ENCODE peak calls at places on chromosomes 4 and X, in six cellular contexts. One of them, this sample, is unnamed.

GRCh38 chr4:76212851-76213414 is 691 bp downstream of the SCARB2 start:
- DNase-seq in upper lobe of left lung: no peak
- DNase-seq in stomach: no peak
- DNase-seq in esophagus muscularis mucosa: peak; percentile 92
- DNase-seq in K562: no peak
- DNase-seq in ovary: no peak
- DNase-seq in this sample: peak; percentile 44

GRCh38 chr4:138927065-138927464 is 88.5 kb upstream of the NOCT start:
- DNase-seq in upper lobe of left lung: no peak
- DNase-seq in esophagus muscularis mucosa: no peak
- DNase-seq in K562: no peak
- DNase-seq in ovary: no peak
- DNase-seq in stomach: no peak
- DNase-seq in this sample: no peak

GRCh38 chrX:33741807-33742206 is 390.3 kb downstream of the FAM47A start:
- DNase-seq in esophagus muscularis mucosa: no peak
- DNase-seq in stomach: no peak
- DNase-seq in upper lobe of left lung: no peak
- DNase-seq in ovary: no peak
- DNase-seq in K562: peak; percentile 2
- DNase-seq in this sample: peak; percentile 48

GRCh38 chrX:39204945-39205344 is 403.7 kb downstream of the MID1IP1 start:
- DNase-seq in esophagus muscularis mucosa: no peak
- DNase-seq in ovary: no peak
- DNase-seq in upper lobe of left lung: no peak
- DNase-seq in K562: no peak
- DNase-seq in stomach: no peak
- DNase-seq in this sample: no peak

GRCh38 chr4:2395038-2395437 is 23.4 kb downstream of the ZFYVE28 start:
- DNase-seq in esophagus muscularis mucosa: no peak
- DNase-seq in ovary: no peak
- DNase-seq in upper lobe of left lung: no peak
- DNase-seq in stomach: no peak
- DNase-seq in K562: no peak
- DNase-seq in this sample: peak; percentile 59

GRCh38 chr4:5572114-5572513 is 136.2 kb downstream of the EVC2 start:
- DNase-seq in esophagus muscularis mucosa: peak; percentile 64
- DNase-seq in K562: no peak
- DNase-seq in ovary: no peak
- DNase-seq in stomach: no peak
- DNase-seq in upper lobe of left lung: no peak
- DNase-seq in this sample: no peak

GRCh38 chr4:149264093-149264733 is 551.4 kb downstream of the IQCM start:
- DNase-seq in K562: peak; percentile 45
- DNase-seq in ovary: no peak
- DNase-seq in upper lobe of left lung: no peak
- DNase-seq in stomach: peak; percentile 25
- DNase-seq in esophagus muscularis mucosa: no peak
- DNase-seq in this sample: peak; percentile 58

GRCh38 chr4:124980276-124980752 is 267.8 kb upstream of the ANKRD50 start:
- DNase-seq in K562: no peak
- DNase-seq in esophagus muscularis mucosa: no peak
- DNase-seq in ovary: no peak
- DNase-seq in upper lobe of left lung: no peak
- DNase-seq in stomach: no peak
- DNase-seq in this sample: no peak

GRCh38 chr4:121758896-121759568 is 5.9 kb downstream of the SMIM43 start:
- DNase-seq in esophagus muscularis mucosa: no peak
- DNase-seq in ovary: no peak
- DNase-seq in stomach: no peak
- DNase-seq in K562: no peak
- DNase-seq in upper lobe of left lung: no peak
- DNase-seq in this sample: no peak

GRCh38 chrX:116395752-116396151 is 40.7 kb upstream of the SLC6A14 start:
- DNase-seq in ovary: no peak
- DNase-seq in stomach: no peak
- DNase-seq in upper lobe of left lung: no peak
- DNase-seq in K562: no peak
- DNase-seq in esophagus muscularis mucosa: no peak
- DNase-seq in this sample: no peak

GRCh38 chr4:185457136-185457535 is 14.4 kb downstream of the CCDC110 start:
- DNase-seq in ovary: no peak
- DNase-seq in esophagus muscularis mucosa: no peak
- DNase-seq in stomach: no peak
- DNase-seq in upper lobe of left lung: no peak
- DNase-seq in K562: no peak
- DNase-seq in this sample: no peak

GRCh38 chrX:149563359-149563758 is 13.6 kb upstream of the HSFX3 start:
- DNase-seq in esophagus muscularis mucosa: no peak
- DNase-seq in upper lobe of left lung: no peak
- DNase-seq in ovary: no peak
- DNase-seq in K562: no peak
- DNase-seq in stomach: no peak
- DNase-seq in this sample: no peak

GRCh38 chr4:44118971-44119680 is 329.5 kb downstream of the KCTD8 start:
- DNase-seq in ovary: no peak
- DNase-seq in esophagus muscularis mucosa: no peak
- DNase-seq in K562: no peak
- DNase-seq in upper lobe of left lung: no peak
- DNase-seq in stomach: no peak
- DNase-seq in this sample: no peak

GRCh38 chrX:106300239-106300638 is 132.1 kb downstream of the PWWP3B start:
- DNase-seq in K562: no peak
- DNase-seq in stomach: no peak
- DNase-seq in ovary: no peak
- DNase-seq in upper lobe of left lung: no peak
- DNase-seq in esophagus muscularis mucosa: no peak
- DNase-seq in this sample: no peak

GRCh38 chr4:17276821-17277220 is 235.1 kb downstream of the QDPR start:
- DNase-seq in esophagus muscularis mucosa: no peak
- DNase-seq in stomach: no peak
- DNase-seq in upper lobe of left lung: peak; percentile 28
- DNase-seq in ovary: peak; percentile 69
- DNase-seq in K562: no peak
- DNase-seq in this sample: peak; percentile 40

GRCh38 chrX:40100141-40100536 is 2.4 kb upstream of the BCOR start:
- DNase-seq in esophagus muscularis mucosa: no peak
- DNase-seq in ovary: peak; percentile 70
- DNase-seq in stomach: peak; percentile 60
- DNase-seq in upper lobe of left lung: peak; percentile 82
- DNase-seq in K562: peak; percentile 57
- DNase-seq in this sample: no peak

GRCh38 chr4:24748758-24749350 is 46.5 kb upstream of the SOD3 start:
- DNase-seq in esophagus muscularis mucosa: no peak
- DNase-seq in upper lobe of left lung: no peak
- DNase-seq in K562: no peak
- DNase-seq in ovary: peak; percentile 72
- DNase-seq in stomach: no peak
- DNase-seq in this sample: peak; percentile 82

GRCh38 chrX:128601706-128602105 is 549.5 kb upstream of the ACTRT1 start:
- DNase-seq in K562: no peak
- DNase-seq in esophagus muscularis mucosa: no peak
- DNase-seq in ovary: no peak
- DNase-seq in stomach: no peak
- DNase-seq in upper lobe of left lung: no peak
- DNase-seq in this sample: no peak

GRCh38 chr4:113678651-113679050 is 82.9 kb downstream of the CAMK2D start:
- DNase-seq in K562: no peak
- DNase-seq in stomach: no peak
- DNase-seq in ovary: no peak
- DNase-seq in esophagus muscularis mucosa: no peak
- DNase-seq in upper lobe of left lung: no peak
- DNase-seq in this sample: no peak

GRCh38 chrX:30620980-30621716 is 32.1 kb upstream of the GK start:
- DNase-seq in stomach: no peak
- DNase-seq in ovary: no peak
- DNase-seq in K562: peak; percentile 13
- DNase-seq in esophagus muscularis mucosa: no peak
- DNase-seq in upper lobe of left lung: no peak
- DNase-seq in this sample: no peak

GRCh38 chrX:24294619-24295018 is 19.2 kb downstream of the SUPT20HL2 start:
- DNase-seq in esophagus muscularis mucosa: no peak
- DNase-seq in upper lobe of left lung: no peak
- DNase-seq in K562: peak; percentile 35
- DNase-seq in stomach: no peak
- DNase-seq in ovary: peak; percentile 50
- DNase-seq in this sample: peak; percentile 59

GRCh38 chrX:623599-624323 is 6.8 kb upstream of the SHOX start:
- DNase-seq in upper lobe of left lung: peak; percentile 79
- DNase-seq in K562: no peak
- DNase-seq in stomach: no peak
- DNase-seq in esophagus muscularis mucosa: peak; percentile 37
- DNase-seq in ovary: no peak
- DNase-seq in this sample: no peak

GRCh38 chr4:48194986-48195773 is 61.1 kb upstream of the TXK start:
- DNase-seq in upper lobe of left lung: no peak
- DNase-seq in esophagus muscularis mucosa: no peak
- DNase-seq in K562: no peak
- DNase-seq in ovary: no peak
- DNase-seq in stomach: no peak
- DNase-seq in this sample: no peak

GRCh38 chr4:128670434-128670999 is 139.0 kb upstream of the JADE1 start:
- DNase-seq in esophagus muscularis mucosa: no peak
- DNase-seq in ovary: no peak
- DNase-seq in K562: no peak
- DNase-seq in upper lobe of left lung: no peak
- DNase-seq in stomach: no peak
- DNase-seq in this sample: no peak

GRCh38 chr4:128676095-128676494 is 133.4 kb upstream of the JADE1 start:
- DNase-seq in K562: no peak
- DNase-seq in ovary: no peak
- DNase-seq in esophagus muscularis mucosa: no peak
- DNase-seq in stomach: no peak
- DNase-seq in upper lobe of left lung: no peak
- DNase-seq in this sample: no peak

DNA sequence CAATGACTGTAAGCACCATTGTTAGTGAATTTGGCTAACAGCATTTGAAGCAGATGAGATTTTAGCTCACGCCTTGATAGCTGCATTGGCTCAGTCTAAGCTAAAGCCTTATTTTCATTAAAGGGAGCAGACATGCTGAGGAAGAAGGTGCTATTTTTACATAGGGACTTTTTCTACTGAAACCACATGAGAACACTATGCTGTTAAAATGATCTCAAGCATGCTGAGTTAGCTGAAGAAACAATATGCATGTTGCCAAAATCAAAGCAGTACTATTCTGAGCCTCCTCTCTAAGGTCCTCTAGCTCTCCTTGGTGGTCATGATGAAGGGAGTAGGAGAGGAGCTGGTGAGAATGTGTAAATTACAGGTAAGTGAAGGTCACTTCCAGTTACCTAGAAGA is 134.4 kb upstream of the JADE1 start:
- DNase-seq in ovary: no peak
- DNase-seq in K562: no peak
- DNase-seq in stomach: no peak
- DNase-seq in esophagus muscularis mucosa: no peak
- DNase-seq in upper lobe of left lung: no peak
- DNase-seq in this sample: no peak
- H3K27ac ChIP-seq in ovary: no peak overlapping the region
- H3K27ac ChIP-seq in K562: no peak overlapping the region
- H3K27ac ChIP-seq in stomach: no peak overlapping the region
- H3K27ac ChIP-seq in esophagus muscularis mucosa: no peak overlapping the region
- H3K27ac ChIP-seq in upper lobe of left lung: no peak overlapping the region
- H3K27ac ChIP-seq in this sample: no peak overlapping the region

DNA sequence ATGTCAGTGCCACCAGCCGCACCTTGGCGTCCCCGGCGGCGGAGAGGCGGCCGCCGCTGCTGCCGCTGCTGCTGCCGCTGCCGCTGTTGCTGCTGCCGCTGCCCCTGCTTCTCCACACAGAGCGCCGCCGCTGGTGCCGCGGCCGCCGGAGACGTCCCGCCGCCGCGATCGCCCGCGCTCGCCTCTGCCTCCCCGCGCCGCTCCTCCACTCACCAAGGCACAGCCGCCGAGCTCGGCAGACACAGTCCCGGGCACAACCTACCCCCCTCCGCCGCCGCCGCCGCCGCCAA is at the start of gene PPP3CA:
- DNase-seq in ovary: no peak
- DNase-seq in K562: no peak
- DNase-seq in esophagus muscularis mucosa: no peak
- DNase-seq in upper lobe of left lung: no peak
- DNase-seq in stomach: no peak
- DNase-seq in this sample: no peak
- TF ChIP-seq POLR2A in ovary: peak; percentile 6
- TF ChIP-seq POLR2A in K562: no peak
- TF ChIP-seq POLR2A in esophagus muscularis mucosa: peak; percentile 43
- TF ChIP-seq POLR2A in upper lobe of left lung: no peak
- TF ChIP-seq POLR2A in stomach: no peak
- TF ChIP-seq POLR2A in this sample: peak; percentile 51

GRCh38 chr4:54017974-54018373 is 46.4 kb downstream of the CHIC2 start:
- DNase-seq in K562: no peak
- DNase-seq in esophagus muscularis mucosa: no peak
- DNase-seq in upper lobe of left lung: no peak
- DNase-seq in ovary: no peak
- DNase-seq in stomach: no peak
- DNase-seq in this sample: no peak
- H3K27ac ChIP-seq in K562: no peak overlapping the region
- H3K27ac ChIP-seq in esophagus muscularis mucosa: no peak overlapping the region
- H3K27ac ChIP-seq in upper lobe of left lung: no peak overlapping the region
- H3K27ac ChIP-seq in ovary: no peak overlapping the region
- H3K27ac ChIP-seq in stomach: no peak overlapping the region
- H3K27ac ChIP-seq in this sample: no peak overlapping the region

GRCh38 chr4:39446842-39447573 is 11.7 kb downstream of the RPL9 start:
- DNase-seq in stomach: peak; percentile 78
- DNase-seq in K562: no peak
- DNase-seq in esophagus muscularis mucosa: no peak
- DNase-seq in upper lobe of left lung: peak; percentile 92
- DNase-seq in ovary: peak; percentile 71
- DNase-seq in this sample: peak; percentile 68
- TF ChIP-seq POLR2A in stomach: no peak
- TF ChIP-seq POLR2A in K562: no peak
- TF ChIP-seq POLR2A in esophagus muscularis mucosa: no peak
- TF ChIP-seq POLR2A in upper lobe of left lung: no peak
- TF ChIP-seq POLR2A in ovary: no peak
- TF ChIP-seq POLR2A in this sample: no peak

GRCh38 chrX:7574325-7574724 is 268.6 kb upstream of the VCX start:
- DNase-seq in ovary: no peak
- DNase-seq in esophagus muscularis mucosa: no peak
- DNase-seq in K562: peak; percentile 0
- DNase-seq in stomach: no peak
- DNase-seq in upper lobe of left lung: no peak
- DNase-seq in this sample: peak; percentile 13

GRCh38 chrX:7568597-7568996 is 274.4 kb upstream of the VCX start:
- DNase-seq in esophagus muscularis mucosa: no peak
- DNase-seq in stomach: no peak
- DNase-seq in upper lobe of left lung: no peak
- DNase-seq in ovary: no peak
- DNase-seq in K562: no peak
- DNase-seq in this sample: no peak

GRCh38 chrX:7568130-7568529 is 274.8 kb upstream of the VCX start:
- DNase-seq in ovary: no peak
- DNase-seq in stomach: no peak
- DNase-seq in esophagus muscularis mucosa: no peak
- DNase-seq in K562: no peak
- DNase-seq in upper lobe of left lung: no peak
- DNase-seq in this sample: no peak

GRCh38 chrX:7570432-7571009 is 272.4 kb upstream of the VCX start:
- DNase-seq in esophagus muscularis mucosa: no peak
- DNase-seq in upper lobe of left lung: no peak
- DNase-seq in ovary: no peak
- DNase-seq in stomach: no peak
- DNase-seq in K562: no peak
- DNase-seq in this sample: no peak
- H3K27ac ChIP-seq in esophagus muscularis mucosa: no peak overlapping the region
- H3K27ac ChIP-seq in upper lobe of left lung: no peak overlapping the region
- H3K27ac ChIP-seq in ovary: no peak overlapping the region
- H3K27ac ChIP-seq in stomach: no peak overlapping the region
- H3K27ac ChIP-seq in K562: no peak overlapping the region
- H3K27ac ChIP-seq in this sample: no peak overlapping the region

This sample was measured in testis.